ENCODE peak calls at places on chromosomes 7 and 10, in eight cellular contexts. One of them, this sample, is unnamed.

GRCh38 chr7:144827581-144828139 is 8.2 kb downstream of the TPK1 start:
- DNase-seq in fibroblast of lung: peak
- DNase-seq in left lung: no peak
- DNase-seq in IMR-90: peak
- DNase-seq in glomerular endothelial cell: peak
- DNase-seq in activated CD4-positive, alpha-beta T cell treated with anti-CD3 and anti-CD28 coated beads for 36 hours: no peak
- DNase-seq in NCI-H146: no peak
- DNase-seq in NCI-H446 treated with DMSO at 0.1 percent for 48 hours: no peak
- DNase-seq in this sample: peak

GRCh38 chr10:29947701-29948060 is 111.7 kb downstream of the JCAD start:
- DNase-seq in NCI-H146: no peak
- DNase-seq in left lung: no peak
- DNase-seq in IMR-90: no peak
- DNase-seq in NCI-H446 treated with DMSO at 0.1 percent for 48 hours: no peak
- DNase-seq in fibroblast of lung: no peak
- DNase-seq in glomerular endothelial cell: no peak
- DNase-seq in activated CD4-positive, alpha-beta T cell treated with anti-CD3 and anti-CD28 coated beads for 36 hours: no peak
- DNase-seq in this sample: no peak

GRCh38 chr7:83970081-83970480 is 224.5 kb downstream of the SEMA3A start:
- DNase-seq in left lung: no peak
- DNase-seq in NCI-H446 treated with DMSO at 0.1 percent for 48 hours: no peak
- DNase-seq in fibroblast of lung: peak
- DNase-seq in glomerular endothelial cell: no peak
- DNase-seq in activated CD4-positive, alpha-beta T cell treated with anti-CD3 and anti-CD28 coated beads for 36 hours: no peak
- DNase-seq in NCI-H146: no peak
- DNase-seq in IMR-90: no peak
- DNase-seq in this sample: no peak

GRCh38 chr7:150339369-150339768 is 2.1 kb downstream of the RARRES2 start:
- DNase-seq in activated CD4-positive, alpha-beta T cell treated with anti-CD3 and anti-CD28 coated beads for 36 hours: no peak
- DNase-seq in glomerular endothelial cell: no peak
- DNase-seq in left lung: no peak
- DNase-seq in NCI-H146: no peak
- DNase-seq in fibroblast of lung: no peak
- DNase-seq in NCI-H446 treated with DMSO at 0.1 percent for 48 hours: no peak
- DNase-seq in IMR-90: no peak
- DNase-seq in this sample: no peak

GRCh38 chr7:18890134-18890533 is 227.3 kb downstream of the TWIST1 start:
- DNase-seq in NCI-H446 treated with DMSO at 0.1 percent for 48 hours: no peak
- DNase-seq in glomerular endothelial cell: no peak
- DNase-seq in NCI-H146: no peak
- DNase-seq in activated CD4-positive, alpha-beta T cell treated with anti-CD3 and anti-CD28 coated beads for 36 hours: no peak
- DNase-seq in IMR-90: peak
- DNase-seq in fibroblast of lung: peak
- DNase-seq in left lung: no peak
- DNase-seq in this sample: peak

GRCh38 chr10:133071801-133072595 is 15.7 kb upstream of the ADGRA1 start:
- DNase-seq in glomerular endothelial cell: no peak
- DNase-seq in fibroblast of lung: no peak
- DNase-seq in activated CD4-positive, alpha-beta T cell treated with anti-CD3 and anti-CD28 coated beads for 36 hours: no peak
- DNase-seq in NCI-H146: peak
- DNase-seq in left lung: no peak
- DNase-seq in IMR-90: no peak
- DNase-seq in NCI-H446 treated with DMSO at 0.1 percent for 48 hours: no peak
- DNase-seq in this sample: no peak

GRCh38 chr7:135653285-135654080 is 8.8 kb upstream of the STMP1 start:
- DNase-seq in IMR-90: peak
- DNase-seq in NCI-H446 treated with DMSO at 0.1 percent for 48 hours: no peak
- DNase-seq in activated CD4-positive, alpha-beta T cell treated with anti-CD3 and anti-CD28 coated beads for 36 hours: no peak
- DNase-seq in glomerular endothelial cell: no peak
- DNase-seq in left lung: no peak
- DNase-seq in NCI-H146: peak
- DNase-seq in fibroblast of lung: no peak
- DNase-seq in this sample: no peak

GRCh38 chr7:7996568-7996967 is 28.0 kb downstream of the GLCCI1 start:
- DNase-seq in glomerular endothelial cell: no peak
- DNase-seq in NCI-H146: no peak
- DNase-seq in activated CD4-positive, alpha-beta T cell treated with anti-CD3 and anti-CD28 coated beads for 36 hours: no peak
- DNase-seq in fibroblast of lung: peak
- DNase-seq in left lung: no peak
- DNase-seq in NCI-H446 treated with DMSO at 0.1 percent for 48 hours: peak
- DNase-seq in IMR-90: peak
- DNase-seq in this sample: peak

GRCh38 chr7:44226396-44226753 is 25.6 kb downstream of the YKT6 start:
- DNase-seq in NCI-H146: no peak
- DNase-seq in fibroblast of lung: no peak
- DNase-seq in left lung: no peak
- DNase-seq in NCI-H446 treated with DMSO at 0.1 percent for 48 hours: no peak
- DNase-seq in IMR-90: no peak
- DNase-seq in activated CD4-positive, alpha-beta T cell treated with anti-CD3 and anti-CD28 coated beads for 36 hours: no peak
- DNase-seq in glomerular endothelial cell: no peak
- DNase-seq in this sample: no peak

GRCh38 chr7:125567686-125568085 is 638.1 kb upstream of the POT1 start:
- DNase-seq in glomerular endothelial cell: no peak
- DNase-seq in left lung: no peak
- DNase-seq in IMR-90: no peak
- DNase-seq in fibroblast of lung: no peak
- DNase-seq in activated CD4-positive, alpha-beta T cell treated with anti-CD3 and anti-CD28 coated beads for 36 hours: no peak
- DNase-seq in NCI-H146: no peak
- DNase-seq in NCI-H446 treated with DMSO at 0.1 percent for 48 hours: peak
- DNase-seq in this sample: no peak